ENCODE peak calls at places on chromosome 10, in seven cellular contexts. L is H9, B is neuronal stem cell, J is mesendoderm, V is IMR-90, T is H1, X is trophoblast cell. I is an unnamed sample.

GRCh38 chr10:76015245-76015644 is 583.8 kb downstream of the LRMDA start:
- DNase-seq in T (no peak), J (no peak), L (no peak), X (no peak), B (no peak), V (no peak), I (no peak)

GRCh38 chr10:84424731-84425165 is 96.4 kb downstream of the CCSER2 start:
- DNase-seq in X (no peak), J (peak; percentile 64), L (no peak), V (peak; percentile 98), B (no peak), T (no peak), I (peak; percentile 96)

GRCh38 chr10:9443758-9444157 is 1389.3 kb downstream of the GATA3 start:
- DNase-seq in J (no peak), T (no peak), X (no peak), V (no peak), B (no peak), L (no peak), I (no peak)

GRCh38 chr10:6036861-6037321 is 25.3 kb downstream of the IL2RA start:
- DNase-seq in X (no peak), B (no peak), T (peak; percentile 35), L (no peak), J (no peak), V (no peak), I (no peak)

GRCh38 chr10:3786295-3786981 is 1.4 kb upstream of the KLF6 start:
- DNase-seq in J (peak; percentile 95), T (peak; percentile 68), X (peak; percentile 52), L (peak; percentile 84), V (peak; percentile 42), B (no peak), I (peak; percentile 81)

GRCh38 chr10:74008212-74008731 is 10.4 kb downstream of the VCL start:
- DNase-seq in L (no peak), T (no peak), J (no peak), B (no peak), V (peak; percentile 78), X (no peak), I (peak; percentile 37)

GRCh38 chr10:129870926-129871660 is 93.0 kb downstream of the EBF3 start:
- DNase-seq in V (peak; percentile 15), L (no peak), T (no peak), J (peak; percentile 27), X (no peak), B (no peak), I (no peak)

GRCh38 chr10:96556003-96556402 is 30.8 kb downstream of the TM9SF3 start:
- DNase-seq in X (no peak), T (no peak), L (no peak), J (peak; percentile 20), B (no peak), V (no peak), I (no peak)

GRCh38 chr10:132540456-132540855 is 2.9 kb downstream of the INPP5A start:
- DNase-seq in T (no peak), X (no peak), L (no peak), J (peak; percentile 22), V (peak; percentile 29), B (no peak), I (peak; percentile 38)

GRCh38 chr10:533611-534566 is 155.6 kb downstream of the DIP2C start:
- DNase-seq in B (no peak), L (no peak), T (no peak), X (no peak), V (no peak), J (no peak), I (no peak)
- H2AK5ac ChIP-seq in B (no peak overlapping the region), L (no peak overlapping the region), T (no peak overlapping the region), X (no peak overlapping the region), V (no peak overlapping the region), J (no peak overlapping the region), I (no peak overlapping the region)

DNA sequence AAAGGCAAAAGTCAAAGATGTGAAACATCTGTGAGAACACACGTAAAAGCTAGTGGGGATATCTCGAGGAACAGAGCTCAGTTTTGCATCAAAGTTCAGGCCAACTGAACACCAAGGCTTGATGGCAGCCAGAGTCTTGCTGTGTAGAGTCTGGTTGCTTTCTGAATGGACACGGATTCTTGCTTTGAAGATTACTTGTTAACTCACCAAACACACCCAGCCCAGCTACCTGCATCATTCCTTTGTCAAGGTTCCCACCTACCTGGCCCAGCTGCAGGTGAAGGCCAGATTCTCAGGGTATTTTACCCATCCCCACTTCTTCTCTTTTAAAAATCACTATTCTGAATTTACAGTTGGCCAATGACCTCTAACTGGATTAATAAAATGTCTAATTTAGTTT is 174.4 kb upstream of the PHYHIPL start:
- DNase-seq in B (no peak), X (peak; percentile 52), J (no peak), L (no peak), V (no peak), T (no peak), I (no peak)
- H3K18ac ChIP-seq in B (no peak overlapping the region), X (no peak overlapping the region), J (no peak overlapping the region), L (no peak overlapping the region), V (no peak overlapping the region), T (no peak overlapping the region), I (no peak overlapping the region)

GRCh38 chr10:86685416-86685815 is 17.1 kb downstream of the LDB3 start:
- DNase-seq in T (no peak), J (no peak), B (no peak), L (no peak), X (no peak), V (no peak), I (no peak)

GRCh38 chr10:86685893-86686632 is 17.8 kb downstream of the LDB3 start:
- DNase-seq in B (no peak), L (no peak), J (no peak), X (no peak), V (no peak), T (no peak), I (no peak)

GRCh38 chr10:86681722-86682386 is 13.5 kb downstream of the LDB3 start:
- DNase-seq in J (no peak), X (no peak), V (no peak), B (no peak), L (no peak), T (no peak), I (no peak)

GRCh38 chr10:86682675-86683074 is 14.4 kb downstream of the LDB3 start:
- DNase-seq in V (no peak), X (no peak), L (no peak), J (no peak), B (no peak), T (no peak), I (no peak)

GRCh38 chr10:86684305-86684704 is 16.0 kb downstream of the LDB3 start:
- DNase-seq in L (peak; percentile 66), T (peak; percentile 78), V (peak; percentile 35), J (peak; percentile 73), B (no peak), X (no peak), I (peak; percentile 39)
- H2AK5ac ChIP-seq in L (no peak overlapping the region), T (no peak overlapping the region), V (peak overlapping the region; percentile 48), J (no peak overlapping the region), B (peak overlapping the region; percentile 36), X (no peak overlapping the region), I (no peak overlapping the region)

GRCh38 chr10:35397953-35398352 is 61.6 kb downstream of the CCNY start:
- DNase-seq in J (no peak), L (no peak), X (no peak), B (no peak), T (no peak), V (no peak), I (no peak)
- H3K18ac ChIP-seq in J (no peak overlapping the region), L (no peak overlapping the region), X (no peak overlapping the region), B (peak overlapping the region; percentile 81), T (peak overlapping the region; percentile 13), V (no peak overlapping the region), I (no peak overlapping the region)

DNA sequence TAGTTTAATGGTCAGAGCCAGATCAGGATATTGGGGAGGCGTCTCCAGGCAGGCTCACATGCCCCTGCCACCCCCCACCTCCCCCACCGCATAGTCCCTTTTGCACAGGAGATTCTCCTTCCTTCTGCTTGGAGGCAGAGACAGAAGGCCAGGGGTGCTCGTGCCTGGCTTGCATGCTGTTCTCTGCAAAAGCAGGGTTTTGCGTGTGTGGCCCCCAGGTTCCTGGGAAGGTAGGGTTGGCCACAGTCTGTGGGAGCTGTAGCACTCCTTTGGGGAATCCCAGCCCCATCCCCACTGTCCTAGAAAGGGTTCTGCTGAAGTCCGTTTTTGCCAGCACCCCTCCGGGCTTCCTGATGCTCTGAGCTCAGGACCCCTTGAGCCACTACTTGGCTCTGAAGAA is 1.9 kb upstream of the TCERG1L start:
- DNase-seq in J (no peak), T (no peak), V (no peak), X (no peak), B (no peak), L (no peak), I (no peak)
- H2AK5ac ChIP-seq in J (no peak overlapping the region), T (no peak overlapping the region), V (no peak overlapping the region), X (no peak overlapping the region), B (no peak overlapping the region), L (no peak overlapping the region), I (no peak overlapping the region)

I was measured in mesenchymal stem cell.